ENCODE peak calls at places on chromosomes 5 and 9, in six cellular contexts. M is RWPE1, H is fibroblast of pulmonary artery, D is H9, E is HepG2, J is small intestine. I is an unnamed sample.

GRCh38 chr9:75979362-75979761 is 88.9 kb downstream of the PCSK5 start:
- DNase-seq in E (peak; percentile 18), J (no peak), H (peak; percentile 31), D (peak; percentile 42), M (no peak), I (no peak)

GRCh38 chr5:136729901-136730355 is 364.6 kb upstream of the TRPC7 start:
- DNase-seq in E (no peak), D (no peak), J (no peak), H (peak; percentile 44), M (peak; percentile 46), I (no peak)

GRCh38 chr5:67490543-67491321 is 294.1 kb upstream of the CD180 start:
- DNase-seq in M (no peak), D (no peak), H (no peak), E (no peak), J (peak; percentile 25), I (no peak)

GRCh38 chr5:96901384-96901783 is 25.1 kb downstream of the ERAP2 start:
- DNase-seq in E (peak; percentile 20), M (no peak), H (no peak), J (no peak), D (peak; percentile 47), I (no peak)

GRCh38 chr9:78118742-78119473 is 87.3 kb upstream of the GNAQ start:
- DNase-seq in M (peak; percentile 62), H (peak; percentile 60), E (no peak), D (no peak), J (peak; percentile 15), I (no peak)

GRCh38 chr5:56900858-56901578 is 8.4 kb upstream of the SETD9 start:
- DNase-seq in M (peak; percentile 65), D (no peak), J (peak; percentile 58), H (peak; percentile 62), E (peak; percentile 56), I (no peak)

GRCh38 chr5:179260324-179261070 is 84.8 kb downstream of the ADAMTS2 start:
- DNase-seq in H (no peak), E (no peak), D (no peak), M (no peak), J (no peak), I (peak; percentile 64)

GRCh38 chr9:26357803-26358339 is 534.7 kb downstream of the CAAP1 start:
- DNase-seq in J (no peak), E (no peak), H (no peak), D (no peak), M (no peak), I (no peak)

GRCh38 chr9:133509179-133510083 is 15.3 kb downstream of the MYMK start:
- DNase-seq in H (no peak), J (peak; percentile 29), E (no peak), M (peak; percentile 48), D (peak; percentile 79), I (no peak)

GRCh38 chr9:94593459-94594345 is at the start of gene FBP2:
- DNase-seq in J (peak; percentile 36), M (no peak), D (no peak), H (peak; percentile 14), E (no peak), I (no peak)

GRCh38 chr9:95719354-95719753 is 156.1 kb upstream of the ERCC6L2 start:
- DNase-seq in H (no peak), E (no peak), M (no peak), D (no peak), J (peak; percentile 93), I (no peak)

GRCh38 chr5:154985126-154985525 is 28.4 kb upstream of the KIF4B start:
- DNase-seq in J (no peak), M (no peak), E (no peak), H (no peak), D (no peak), I (no peak)

GRCh38 chr9:18604971-18605370 is 131.0 kb downstream of the ADAMTSL1 start:
- DNase-seq in H (no peak), M (no peak), J (no peak), E (no peak), D (no peak), I (no peak)

GRCh38 chr9:74322661-74323314 is 174.3 kb upstream of the RORB start:
- DNase-seq in E (no peak), M (no peak), H (no peak), J (peak; percentile 4), D (no peak), I (no peak)

GRCh38 chr9:126531591-126531990 is 82.1 kb upstream of the LMX1B start:
- DNase-seq in M (no peak), H (no peak), J (no peak), E (no peak), D (peak; percentile 24), I (no peak)

GRCh38 chr5:9408964-9409363 is 136.9 kb downstream of the SEMA5A start:
- DNase-seq in M (no peak), E (no peak), D (no peak), J (no peak), H (no peak), I (no peak)

GRCh38 chr5:53091304-53091703 is 18.3 kb downstream of the MOCS2 start:
- DNase-seq in H (peak; percentile 76), M (peak; percentile 63), E (no peak), D (no peak), J (no peak), I (no peak)

GRCh38 chr5:10420926-10421325 is 20.8 kb upstream of the ROPN1L start:
- DNase-seq in H (peak; percentile 40), M (no peak), E (no peak), D (no peak), J (no peak), I (no peak)

GRCh38 chr9:130034570-130034969 is 8.4 kb downstream of the FNBP1 start:
- DNase-seq in M (no peak), E (no peak), H (peak; percentile 72), D (no peak), J (no peak), I (no peak)

GRCh38 chr9:95102572-95102971 is 214.9 kb downstream of the FANCC start:
- DNase-seq in M (peak; percentile 48), D (no peak), E (no peak), H (no peak), J (no peak), I (no peak)

GRCh38 chr9:85021686-85022085 is 352.2 kb downstream of the NTRK2 start:
- DNase-seq in D (no peak), J (no peak), H (no peak), M (no peak), E (no peak), I (no peak)

GRCh38 chr5:141121985-141122384 is 367 bp downstream of the PCDHB4 start:
- DNase-seq in M (no peak), E (no peak), H (no peak), J (no peak), D (peak; percentile 28), I (no peak)

GRCh38 chr9:113712053-113712452 is 164.1 kb upstream of the ZNF618 start:
- DNase-seq in E (no peak), J (peak; percentile 89), M (peak; percentile 22), H (peak; percentile 9), D (no peak), I (peak; percentile 1)

GRCh38 chr9:131020388-131020787 is 11.4 kb downstream of the LAMC3 start:
- DNase-seq in E (no peak), D (no peak), J (no peak), H (peak; percentile 60), M (no peak), I (no peak)

GRCh38 chr5:179907570-179908324 is at the start of gene TBC1D9B:
- DNase-seq in M (peak; percentile 80), D (peak; percentile 59), E (peak; percentile 27), J (peak; percentile 70), H (peak; percentile 65), I (no peak)

GRCh38 chr5:10106285-10106684 is 143.4 kb downstream of the ATPSCKMT start:
- DNase-seq in E (no peak), D (no peak), H (no peak), J (no peak), M (no peak), I (no peak)

GRCh38 chr5:2017540-2018389 is 135.0 kb upstream of the IRX4 start:
- DNase-seq in D (no peak), M (no peak), E (peak; percentile 8), J (peak; percentile 20), H (peak; percentile 41), I (peak; percentile 57)

GRCh38 chr5:16784088-16784487 is 152.0 kb downstream of the MYO10 start:
- DNase-seq in E (no peak), H (peak; percentile 25), J (no peak), M (no peak), D (no peak), I (no peak)

GRCh38 chr5:68365894-68366293 is 150.3 kb downstream of the PIK3R1 start:
- DNase-seq in M (no peak), E (no peak), H (no peak), J (no peak), D (no peak), I (no peak)

GRCh38 chr5:173866249-173867172 is 21.6 kb upstream of the CPEB4 start:
- DNase-seq in H (no peak), D (no peak), E (no peak), J (no peak), M (no peak), I (no peak)

GRCh38 chr9:33430942-33431341 is 16.5 kb downstream of the AQP3 start:
- DNase-seq in M (no peak), D (no peak), H (no peak), E (no peak), J (no peak), I (no peak)

GRCh38 chr5:107954254-107954653 is 283.5 kb upstream of the EFNA5 start:
- DNase-seq in H (no peak), J (no peak), M (no peak), E (no peak), D (no peak), I (no peak)

GRCh38 chr5:170247363-170247762 is 14.6 kb downstream of the C5orf58 start:
- DNase-seq in M (no peak), H (peak; percentile 7), D (no peak), E (no peak), J (no peak), I (no peak)

GRCh38 chr5:156178117-156178516 is 148.8 kb upstream of the SGCD start:
- DNase-seq in D (no peak), M (no peak), H (peak; percentile 7), J (no peak), E (no peak), I (no peak)

GRCh38 chr9:19967567-19968459 is 179.0 kb upstream of the SLC24A2 start:
- DNase-seq in E (no peak), H (no peak), M (no peak), J (no peak), D (peak; percentile 43), I (no peak)

GRCh38 chr9:93670208-93671029 is 94.0 kb downstream of the PHF2 start:
- DNase-seq in E (no peak), H (peak; percentile 50), J (no peak), M (no peak), D (peak; percentile 19), I (peak; percentile 88)